ENCODE peak calls at places on chromosome 19, in five cellular contexts. C is EH, F is GOT3, S is left cardiac atrium, L is HEK293T. R is an unnamed sample.

GRCh38 chr19:2432131-2432848 is 4.9 kb upstream of the TIMM13 start:
- DNase-seq in C (no peak), F (no peak), S (no peak), L (no peak), R (no peak)

GRCh38 chr19:39377373-39378362 is 13.2 kb downstream of the PAF1 start:
- DNase-seq in C (no peak), F (no peak), S (no peak), L (no peak), R (no peak)

GRCh38 chr19:50979758-50980157 is 4.0 kb downstream of the KLK7 start:
- DNase-seq in C (no peak), F (no peak), S (no peak), L (no peak), R (no peak)

GRCh38 chr19:6204212-6204611 is 68.7 kb downstream of the ACSBG2 start:
- DNase-seq in C (peak; percentile 8), F (peak; percentile 9), S (no peak), L (no peak), R (no peak)

GRCh38 chr19:7881910-7882309 is 6.4 kb upstream of the LRRC8E start:
- DNase-seq in C (no peak), F (no peak), S (no peak), L (no peak), R (no peak)

GRCh38 chr19:16266586-16266942 is 58.1 kb upstream of the KLF2 start:
- DNase-seq in C (no peak), F (no peak), S (no peak), L (no peak), R (no peak)

GRCh38 chr19:41815301-41815700 is 18.9 kb downstream of the CEACAM3 start:
- DNase-seq in C (no peak), F (no peak), S (no peak), L (no peak), R (no peak)

GRCh38 chr19:50870417-50871089 is 2.7 kb upstream of the KLK2 start:
- DNase-seq in C (no peak), F (no peak), S (no peak), L (no peak), R (no peak)

GRCh38 chr19:10747271-10747670 is 29.4 kb downstream of the DNM2 start:
- DNase-seq in C (no peak), F (no peak), S (no peak), L (no peak), R (no peak)

GRCh38 chr19:47446534-47447469 is 24.9 kb downstream of the SLC8A2 start:
- DNase-seq in C (peak; percentile 29), F (no peak), S (no peak), L (peak; percentile 85), R (no peak)

GRCh38 chr19:5590865-5591154 is 23.1 kb upstream of the TINCR start:
- DNase-seq in C (no peak), F (no peak), S (no peak), L (no peak), R (no peak)